ENCODE peak calls at places on chromosomes 6 and 20, in six cellular contexts. S is PC-3, Y is HCT116, M is GM23248, T is MM.1S, L is SK-N-SH. E is an unnamed sample.

GRCh38 chr6:56595490-56596122 is 47.1 kb downstream of the DST start:
- DNase-seq in T (peak), M (peak), L (peak), Y (peak), S (peak), E (peak)

GRCh38 chr20:58233881-58234528 is 5.6 kb upstream of the ANKRD60 start:
- DNase-seq in S (peak), Y (no peak), L (peak), T (no peak), M (peak), E (peak)

GRCh38 chr20:54083459-54083858 is 13.1 kb upstream of the BCAS1 start:
- DNase-seq in M (no peak), T (no peak), S (no peak), L (no peak), Y (no peak), E (no peak)

GRCh38 chr20:49320460-49320859 is 42.6 kb upstream of the ZNFX1 start:
- DNase-seq in L (peak), Y (peak), T (no peak), M (peak), S (peak), E (peak)

GRCh38 chr20:574297-574942 is 30.8 kb upstream of the CSNK2A1 start:
- DNase-seq in Y (no peak), L (no peak), T (no peak), M (no peak), S (no peak), E (peak)

GRCh38 chr6:12008366-12009179 is 3.5 kb upstream of the HIVEP1 start:
- DNase-seq in T (peak), L (peak), M (peak), Y (peak), S (peak), E (peak)

GRCh38 chr20:58528412-58528811 is 13.2 kb upstream of the APCDD1L start:
- DNase-seq in S (no peak), Y (no peak), T (no peak), L (no peak), M (no peak), E (no peak)

GRCh38 chr6:5782783-5783567 is 223.8 kb downstream of the NRN1 start:
- DNase-seq in M (peak), Y (no peak), L (peak), S (no peak), T (no peak), E (no peak)

GRCh38 chr20:58984691-58985090 is 3.6 kb downstream of the NELFCD start:
- DNase-seq in L (no peak), S (no peak), M (no peak), T (no peak), Y (no peak), E (no peak)

GRCh38 chr6:7100072-7100750 is 7.5 kb upstream of the RREB1 start:
- DNase-seq in S (no peak), L (no peak), Y (no peak), M (no peak), T (no peak), E (no peak)

GRCh38 chr20:61520761-61521460 is 268.9 kb downstream of the CDH4 start:
- DNase-seq in M (peak), S (no peak), L (no peak), T (no peak), Y (no peak), E (no peak)

GRCh38 chr20:54115172-54115854 is 44.9 kb upstream of the BCAS1 start:
- DNase-seq in L (no peak), M (peak), S (no peak), Y (no peak), T (no peak), E (no peak)

GRCh38 chr6:17291778-17292177 is 10.6 kb downstream of the RBM24 start:
- DNase-seq in T (no peak), M (no peak), L (peak), Y (no peak), S (no peak), E (peak)

GRCh38 chr6:146850238-146850896 is 251.6 kb downstream of the ADGB start:
- DNase-seq in M (peak), S (peak), Y (no peak), T (no peak), L (no peak), E (no peak)

GRCh38 chr20:5535211-5535756 is 214.9 kb upstream of the SHLD1 start:
- DNase-seq in M (peak), L (no peak), T (no peak), Y (no peak), S (no peak), E (no peak)

GRCh38 chr6:166317261-166318212 is 9.3 kb upstream of the PRR18 start:
- DNase-seq in L (no peak), T (no peak), M (no peak), Y (no peak), S (no peak), E (no peak)

GRCh38 chr6:154928325-154928922 is 66.7 kb upstream of the TIAM2 start:
- DNase-seq in S (peak), M (peak), L (peak), Y (peak), T (peak), E (peak)

GRCh38 chr6:169626169-169626833 is 75.5 kb downstream of the WDR27 start:
- DNase-seq in Y (no peak), T (no peak), M (no peak), L (no peak), S (no peak), E (no peak)

GRCh38 chr20:5797843-5798462 is 47.8 kb downstream of the SHLD1 start:
- DNase-seq in L (no peak), T (peak), S (no peak), M (no peak), Y (no peak), E (no peak)

GRCh38 chr20:31485450-31486339 is 10.6 kb downstream of the REM1 start:
- DNase-seq in L (peak), Y (no peak), M (peak), S (no peak), T (no peak), E (no peak)

GRCh38 chr20:44901972-44902371 is 7.9 kb upstream of the PABPC1L start:
- DNase-seq in Y (no peak), L (no peak), S (peak), T (no peak), M (peak), E (no peak)

GRCh38 chr6:30883743-30884520 is at the start of gene DDR1:
- DNase-seq in T (no peak), M (peak), S (peak), Y (no peak), L (peak), E (peak)

GRCh38 chr6:35487653-35488516 is 9.0 kb downstream of the TEAD3 start:
- DNase-seq in T (no peak), L (peak), M (peak), S (peak), Y (no peak), E (peak)

GRCh38 chr6:10151144-10151915 is 263.5 kb downstream of the TFAP2A start:
- DNase-seq in T (no peak), L (no peak), S (peak), M (no peak), Y (no peak), E (no peak)

GRCh38 chr20:13772529-13772928 is 12.2 kb downstream of the ESF1 start:
- DNase-seq in L (no peak), M (peak), S (peak), T (no peak), Y (no peak), E (no peak)

GRCh38 chr6:157552171-157552747 is 171.3 kb downstream of the ZDHHC14 start:
- DNase-seq in T (no peak), L (no peak), M (no peak), Y (no peak), S (peak), E (peak)

GRCh38 chr20:44896583-44896982 is 11.1 kb downstream of the YWHAB start:
- DNase-seq in S (no peak), L (no peak), T (no peak), Y (no peak), M (peak), E (no peak)

GRCh38 chr6:111591370-111591900 is 14.2 kb downstream of the TRAF3IP2 start:
- DNase-seq in Y (peak), L (peak), S (peak), T (no peak), M (peak), E (no peak)

GRCh38 chr6:50602191-50602810 is 111.0 kb upstream of the TFAP2D start:
- DNase-seq in S (peak), M (peak), T (peak), L (peak), Y (peak), E (peak)

GRCh38 chr6:7684843-7685242 is 41.1 kb upstream of the BMP6 start:
- DNase-seq in T (no peak), Y (no peak), L (no peak), S (no peak), M (no peak), E (peak)

GRCh38 chr6:117919775-117920492 is 12.9 kb downstream of the SLC35F1 start:
- DNase-seq in M (peak), Y (no peak), T (no peak), S (no peak), L (peak), E (peak)

GRCh38 chr6:128532827-128533226 is 12.4 kb upstream of the PTPRK start:
- DNase-seq in Y (no peak), L (no peak), T (no peak), S (peak), M (peak), E (no peak)

DNA sequence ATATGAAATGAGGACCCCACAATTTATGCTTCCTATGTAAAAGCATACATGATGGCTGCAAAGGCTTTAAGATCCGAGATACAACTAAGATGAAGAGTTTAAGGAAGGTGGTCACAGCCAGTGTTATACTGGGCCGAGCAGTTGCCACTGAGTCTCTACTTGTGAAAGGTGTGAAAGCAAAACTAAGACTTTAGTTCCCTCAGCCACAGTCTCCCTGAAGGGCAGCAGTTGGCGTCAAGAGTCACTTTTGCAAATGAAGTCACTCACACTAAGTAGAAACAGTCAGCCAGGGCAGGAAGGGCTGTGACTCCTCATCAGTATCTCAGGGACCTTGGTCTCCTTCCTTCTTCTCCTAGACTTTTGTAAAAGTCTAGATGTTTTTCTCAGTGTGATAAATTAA is 191.6 kb upstream of the MCHR2 start:
- DNase-seq in M (no peak), Y (no peak), S (no peak), T (peak), L (no peak), E (no peak)
- H3K9ac ChIP-seq in M (no peak), Y (no peak), S (no peak), T (no peak), L (no peak), E (no peak)

DNA sequence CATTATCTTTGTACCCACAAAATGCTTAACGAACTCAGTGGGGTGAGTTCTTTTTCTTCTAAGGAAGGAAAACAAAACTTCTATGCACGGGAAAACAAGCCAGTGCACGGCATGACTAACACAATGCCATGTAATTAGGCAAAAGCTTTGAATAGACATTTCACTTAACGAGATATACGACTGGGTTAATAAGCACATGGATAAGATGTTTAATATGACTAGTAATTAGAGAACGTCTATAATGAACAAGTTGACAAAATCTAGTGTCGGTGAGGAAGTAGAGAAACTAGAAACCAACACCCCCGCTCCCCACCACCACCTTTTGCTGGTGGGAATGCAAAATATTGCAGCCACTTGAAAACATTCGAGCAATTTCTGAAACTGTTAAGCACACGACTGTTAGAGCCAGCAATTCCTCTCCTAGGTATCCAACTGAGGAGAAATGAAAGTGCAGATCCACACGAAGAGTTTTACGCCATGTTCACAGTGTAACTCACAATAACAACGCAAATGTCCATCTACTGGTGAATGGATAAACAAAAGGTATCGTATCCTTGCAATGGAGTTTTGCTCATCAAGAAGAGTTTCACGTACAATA is 644.8 kb upstream of the AGPAT4 start:
- DNase-seq in L (no peak), M (no peak), T (no peak), S (no peak), Y (no peak), E (no peak)
- TF ChIP-seq EZH2phosphoT487 in L (no peak), M (no peak), T (no peak), S (no peak), Y (no peak), E (no peak)

GRCh38 chr6:21679761-21680265 is 86.3 kb downstream of the SOX4 start:
- DNase-seq in S (peak), L (no peak), M (peak), T (no peak), Y (no peak), E (no peak)
- H3K9ac ChIP-seq in S (no peak), L (peak), M (no peak), T (no peak), Y (no peak), E (no peak)

DNA sequence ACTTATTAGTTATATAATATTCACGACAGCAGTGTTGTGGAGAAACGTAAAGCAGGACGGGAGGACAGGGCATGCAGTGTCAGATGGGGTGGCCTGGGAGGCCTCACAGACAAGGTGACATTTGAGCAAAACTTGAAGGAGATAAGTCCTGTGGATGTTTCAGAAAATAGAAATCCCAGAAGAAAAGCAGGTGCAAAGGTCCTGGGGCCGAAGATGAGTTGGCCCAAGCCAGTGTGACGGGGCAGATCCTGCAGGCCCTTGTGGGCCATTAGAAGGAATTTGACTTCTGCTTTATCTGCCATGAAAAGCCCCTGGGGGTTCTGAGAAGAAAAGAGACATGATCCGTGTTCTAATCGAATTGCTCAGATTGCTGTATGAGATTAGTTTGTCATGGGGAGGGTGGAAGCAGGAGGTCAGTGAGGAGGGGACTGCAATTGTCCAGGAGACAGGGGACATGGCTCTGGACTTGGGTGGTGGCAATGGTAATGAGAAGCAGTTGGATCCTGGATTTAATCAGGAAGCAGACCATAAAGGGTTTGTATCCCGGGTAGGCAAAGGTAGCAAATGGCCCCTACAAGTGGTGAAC is 437.4 kb upstream of the SULF2 start:
- DNase-seq in Y (no peak), S (no peak), M (no peak), T (no peak), L (no peak), E (no peak)
- TF ChIP-seq EZH2phosphoT487 in Y (no peak), S (no peak), M (no peak), T (no peak), L (no peak), E (no peak)

GRCh38 chr20:35462351-35462750 is 7.0 kb downstream of the CEP250 start:
- DNase-seq in T (no peak), S (no peak), M (no peak), Y (no peak), L (no peak), E (no peak)

GRCh38 chr20:35454881-35455609 is at the start of gene CEP250:
- DNase-seq in Y (peak), T (peak), M (peak), L (peak), S (peak), E (peak)

GRCh38 chr20:35461620-35462019 is 6.2 kb downstream of the CEP250 start:
- DNase-seq in L (no peak), Y (no peak), M (no peak), S (no peak), T (no peak), E (no peak)

GRCh38 chr20:35453647-35454046 is 1.8 kb upstream of the CEP250 start:
- DNase-seq in S (no peak), T (no peak), M (no peak), L (no peak), Y (no peak), E (no peak)

GRCh38 chr20:35458388-35458787 is 3.0 kb downstream of the CEP250 start:
- DNase-seq in Y (no peak), L (peak), S (no peak), T (no peak), M (no peak), E (no peak)
- H3K9ac ChIP-seq in Y (no peak), L (no peak), S (no peak), T (no peak), M (no peak), E (no peak)

GRCh38 chr6:144435602-144436426 is 150.7 kb downstream of the UTRN start:
- DNase-seq in S (no peak), L (no peak), M (no peak), Y (no peak), T (no peak), E (no peak)

GRCh38 chr6:144439016-144439415 is 153.9 kb downstream of the UTRN start:
- DNase-seq in L (no peak), T (no peak), Y (no peak), S (no peak), M (peak), E (no peak)

GRCh38 chr6:144434308-144434990 is 149.3 kb downstream of the UTRN start:
- DNase-seq in Y (no peak), L (no peak), M (peak), T (no peak), S (peak), E (no peak)

GRCh38 chr6:144438103-144438502 is 153.0 kb downstream of the UTRN start:
- DNase-seq in T (no peak), M (no peak), S (no peak), Y (no peak), L (no peak), E (no peak)

DNA sequence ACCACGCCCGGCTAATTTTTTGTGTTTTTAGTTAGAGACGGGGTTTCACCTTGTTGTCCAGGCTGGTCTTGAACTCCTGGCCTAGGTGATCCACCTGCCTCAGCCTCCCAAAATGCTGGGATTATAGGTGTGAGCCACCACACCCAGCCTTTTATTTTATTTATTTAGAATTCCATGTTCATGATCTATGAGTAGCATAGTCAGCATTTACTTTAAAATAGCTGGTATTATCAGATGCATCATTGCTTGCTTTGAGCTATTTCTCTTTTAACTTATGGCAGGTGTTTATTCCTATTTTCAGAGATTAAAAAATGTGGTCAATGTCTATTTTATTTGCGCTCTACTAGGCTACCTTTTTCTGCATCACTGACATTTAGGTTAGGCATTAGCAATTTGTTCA is 152.0 kb downstream of the UTRN start:
- DNase-seq in S (no peak), Y (no peak), T (no peak), M (no peak), L (no peak), E (no peak)
- TF ChIP-seq EZH2phosphoT487 in S (no peak), Y (no peak), T (no peak), M (no peak), L (no peak), E (no peak)

DNA sequence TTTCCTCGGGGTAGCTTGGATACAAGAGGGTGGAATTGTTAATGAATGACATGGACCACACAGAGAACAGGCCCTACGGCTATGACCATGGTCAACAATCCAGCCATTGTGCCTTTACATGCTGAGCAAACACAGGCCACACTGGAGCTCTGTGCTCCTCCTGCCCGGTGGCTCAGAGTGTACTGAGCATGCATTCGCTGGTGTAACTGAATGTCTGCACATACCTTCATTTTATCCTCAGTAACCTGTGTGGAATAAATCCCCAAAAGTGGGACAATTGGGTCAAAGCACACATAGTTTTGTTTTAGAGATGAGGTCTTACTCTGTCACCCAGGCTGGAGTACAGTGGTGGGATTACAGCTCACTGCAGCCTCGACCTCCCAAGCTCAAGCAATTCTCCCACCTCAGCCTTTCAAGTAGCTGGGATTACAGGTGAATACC is 32.8 kb downstream of the LRP11 start:
- DNase-seq in L (no peak), S (peak), T (no peak), Y (no peak), M (no peak), E (no peak)
- H3K9ac ChIP-seq in L (no peak), S (no peak), T (no peak), Y (no peak), M (peak), E (no peak)

GRCh38 chr20:8021541-8022269 is 2.1 kb upstream of the TMX4 start:
- DNase-seq in M (no peak), S (no peak), T (no peak), Y (no peak), L (no peak), E (no peak)

GRCh38 chr20:8020314-8021079 is 936 bp upstream of the TMX4 start:
- DNase-seq in T (peak), L (no peak), M (no peak), S (peak), Y (no peak), E (no peak)

GRCh38 chr20:8019998-8020247 is 362 bp upstream of the TMX4 start:
- DNase-seq in L (no peak), T (no peak), M (no peak), Y (no peak), S (no peak), E (no peak)

GRCh38 chr20:8019178-8019997 is at the start of gene TMX4:
- DNase-seq in M (peak), S (peak), T (peak), L (peak), Y (peak), E (peak)

GRCh38 chr20:8018928-8019177 is 708 bp downstream of the TMX4 start:
- DNase-seq in Y (no peak), L (no peak), T (no peak), M (no peak), S (no peak), E (no peak)
- TF ChIP-seq EZH2phosphoT487 in Y (no peak), L (no peak), T (no peak), M (no peak), S (no peak), E (no peak)

GRCh38 chr20:16760431-16761304 is 12.5 kb downstream of the OTOR start:
- DNase-seq in Y (no peak), S (peak), T (no peak), M (no peak), L (no peak), E (no peak)
- H3K9ac ChIP-seq in Y (no peak), S (peak), T (no peak), M (no peak), L (no peak), E (no peak)

E was measured in neural progenitor cell.